ENCODE peak calls at places on chromosomes 2 and 18, in eight cellular contexts. T is stimulated activated naive CD8-positive, alpha-beta T cell treated with anti-CD3 and anti-CD28 coated beads, Interleukin-15, amount 100 ng/mL, for 72 hours; N is NCI-H345; O is GM12865; F is naive B cell; M is COR-L47; B is substantia nigra; X is H4. Z is an unnamed sample.

GRCh38 chr2:26520065-26520464 is 42.1 kb upstream of the OTOF start:
- DNase-seq in X (no peak), B (no peak), F (no peak), M (no peak), T (no peak), N (no peak), O (no peak), Z (no peak)

GRCh38 chr2:217142649-217143266 is 282.9 kb upstream of the TNP1 start:
- DNase-seq in M (peak; percentile 45), B (no peak), X (no peak), F (no peak), O (peak; percentile 12), N (peak; percentile 4), T (no peak), Z (no peak)

GRCh38 chr18:77084757-77085035 is 47.9 kb downstream of the MBP start:
- DNase-seq in B (no peak), M (no peak), X (no peak), T (no peak), O (no peak), F (no peak), N (no peak), Z (no peak)

GRCh38 chr18:23994361-23994902 is 20.1 kb upstream of the TTC39C start:
- DNase-seq in O (peak; percentile 73), F (no peak), X (peak; percentile 95), B (no peak), N (peak; percentile 97), T (no peak), M (peak; percentile 100), Z (no peak)

GRCh38 chr18:9209230-9209629 is 72.6 kb downstream of the ANKRD12 start:
- DNase-seq in F (no peak), N (no peak), B (no peak), M (no peak), X (no peak), O (no peak), T (no peak), Z (no peak)

GRCh38 chr2:240426797-240427721 is 8.4 kb upstream of the GPC1 start:
- DNase-seq in O (no peak), N (peak; percentile 10), M (no peak), X (no peak), B (no peak), F (no peak), T (no peak), Z (no peak)

GRCh38 chr2:113233593-113234550 is 44.8 kb downstream of the PAX8 start:
- DNase-seq in B (no peak), M (peak; percentile 11), T (no peak), N (no peak), O (peak; percentile 11), F (no peak), X (peak; percentile 19), Z (no peak)

GRCh38 chr2:86622878-86623548 is 652 bp downstream of the RNF103 start:
- DNase-seq in T (peak; percentile 60), O (no peak), M (peak; percentile 41), B (peak; percentile 45), N (peak; percentile 45), F (peak; percentile 68), X (no peak), Z (peak; percentile 44)

GRCh38 chr2:56209701-56210100 is 25.9 kb downstream of the CCDC85A start:
- DNase-seq in F (no peak), O (no peak), X (no peak), M (no peak), N (no peak), T (no peak), B (no peak), Z (no peak)

GRCh38 chr2:238235856-238236255 is 4.0 kb downstream of the HES6 start:
- DNase-seq in M (no peak), N (no peak), O (no peak), X (no peak), T (no peak), F (no peak), B (no peak), Z (no peak)

GRCh38 chr2:153311432-153311831 is 167.1 kb downstream of the RPRM start:
- DNase-seq in F (no peak), X (no peak), O (no peak), T (no peak), B (no peak), M (no peak), N (no peak), Z (no peak)

GRCh38 chr18:59514193-59514592 is 155.1 kb upstream of the LMAN1 start:
- DNase-seq in X (peak; percentile 61), O (no peak), F (no peak), N (no peak), M (no peak), T (no peak), B (no peak), Z (no peak)

GRCh38 chr2:69943841-69944604 is 17.4 kb downstream of the ASPRV1 start:
- DNase-seq in O (no peak), F (no peak), N (no peak), X (no peak), M (no peak), T (no peak), B (no peak), Z (no peak)

GRCh38 chr2:224650815-224651439 is 65.2 kb downstream of the CCDC195 start:
- DNase-seq in N (peak; percentile 66), X (peak; percentile 56), M (peak; percentile 39), T (peak; percentile 14), O (peak; percentile 61), B (no peak), F (peak; percentile 42), Z (no peak)

GRCh38 chr2:179021258-179021657 is 28.7 kb downstream of the CCDC141 start:
- DNase-seq in N (no peak), X (no peak), T (no peak), B (no peak), M (no peak), F (peak; percentile 4), O (peak; percentile 85), Z (peak; percentile 14)

GRCh38 chr2:200677721-200678532 is 92.1 kb downstream of the AOX1 start:
- DNase-seq in B (no peak), T (no peak), X (no peak), N (no peak), M (no peak), F (no peak), O (no peak), Z (no peak)

GRCh38 chr2:96534701-96535181 is 1.8 kb upstream of the ARID5A start:
- DNase-seq in F (no peak), O (no peak), N (peak; percentile 60), X (peak; percentile 27), T (no peak), M (peak; percentile 48), B (no peak), Z (no peak)

GRCh38 chr2:169511818-169512217 is 2.3 kb downstream of the KLHL41 start:
- DNase-seq in O (no peak), B (no peak), T (no peak), X (no peak), N (no peak), F (no peak), M (no peak), Z (no peak)

GRCh38 chr2:239249781-239250180 is 151.0 kb downstream of the HDAC4 start:
- DNase-seq in O (no peak), N (peak; percentile 65), X (peak; percentile 91), M (no peak), T (no peak), B (no peak), F (no peak), Z (no peak)

GRCh38 chr2:3242747-3243369 is 134.8 kb downstream of the EIPR1 start:
- DNase-seq in M (no peak), N (no peak), O (peak; percentile 50), F (peak; percentile 51), B (no peak), X (no peak), T (no peak), Z (no peak)

GRCh38 chr2:43826305-43827250 is 12.1 kb downstream of the ABCG5 start:
- DNase-seq in X (no peak), N (no peak), T (no peak), M (no peak), O (no peak), F (no peak), B (no peak), Z (no peak)

GRCh38 chr2:121240436-121240835 is 44.6 kb downstream of the TFCP2L1 start:
- DNase-seq in M (no peak), B (no peak), O (no peak), T (no peak), N (no peak), X (no peak), F (no peak), Z (no peak)

GRCh38 chr2:3009499-3009882 is 368.1 kb downstream of the EIPR1 start:
- DNase-seq in M (no peak), F (no peak), T (no peak), O (no peak), B (no peak), X (no peak), N (no peak), Z (no peak)

GRCh38 chr2:238272156-238272555 is 16.3 kb downstream of the PER2 start:
- DNase-seq in M (no peak), N (no peak), O (no peak), F (no peak), B (no peak), X (no peak), T (no peak), Z (no peak)

GRCh38 chr2:143333168-143333791 is 204.1 kb downstream of the ARHGAP15 start:
- DNase-seq in O (no peak), B (no peak), N (peak; percentile 13), X (no peak), M (no peak), T (no peak), F (no peak), Z (no peak)

GRCh38 chr2:64383016-64383588 is 70.9 kb upstream of the LGALSL start:
- DNase-seq in B (no peak), F (no peak), T (no peak), X (no peak), M (no peak), O (no peak), N (no peak), Z (no peak)

GRCh38 chr2:143209570-143210445 is 80.6 kb downstream of the ARHGAP15 start:
- DNase-seq in F (no peak), M (no peak), X (no peak), O (no peak), T (no peak), N (no peak), B (no peak), Z (no peak)

GRCh38 chr2:42999856-43000241 is 207.5 kb upstream of the HAAO start:
- DNase-seq in N (no peak), M (no peak), F (no peak), T (no peak), O (no peak), B (no peak), X (no peak), Z (no peak)

GRCh38 chr2:85265304-85265703 is 62.5 kb downstream of the TGOLN2 start:
- DNase-seq in N (no peak), B (no peak), F (no peak), M (no peak), T (no peak), O (no peak), X (no peak), Z (no peak)

GRCh38 chr2:221282386-221282785 is 289.7 kb downstream of the EPHA4 start:
- DNase-seq in B (no peak), M (no peak), N (no peak), T (no peak), X (no peak), O (no peak), F (no peak), Z (no peak)

GRCh38 chr2:237591379-237591881 is 896 bp upstream of the RAB17 start:
- DNase-seq in O (no peak), X (no peak), M (no peak), T (no peak), B (no peak), N (no peak), F (peak; percentile 28), Z (no peak)

GRCh38 chr2:176129825-176130152 is 284 bp downstream of the HOXD8 start:
- DNase-seq in O (no peak), N (peak; percentile 78), F (no peak), T (no peak), M (no peak), X (no peak), B (no peak), Z (no peak)

GRCh38 chr2:162473-163135 is 101.2 kb downstream of the SH3YL1 start:
- DNase-seq in B (no peak), N (no peak), M (no peak), T (no peak), F (no peak), O (no peak), X (no peak), Z (no peak)

GRCh38 chr2:29628078-29628765 is 293.2 kb downstream of the ALK start:
- DNase-seq in T (no peak), N (no peak), M (no peak), B (no peak), X (no peak), F (no peak), O (no peak), Z (no peak)